ENCODE peak calls at places on chromosome 17, in four cellular contexts. L is cardiac fibroblast, P is left lung, Q is fibroblast of mammary gland. K is an unnamed sample.

GRCh38 chr17:76920364-76921139 is 52.3 kb downstream of the MGAT5B start:
- DNase-seq in L (no peak), P (no peak), Q (no peak), K (no peak)

GRCh38 chr17:44220211-44221071 is 966 bp upstream of the UBTF start:
- DNase-seq in L (peak; percentile 73), P (peak; percentile 53), Q (peak; percentile 41), K (peak; percentile 82)

GRCh38 chr17:63774141-63774981 is at the start of gene DDX42:
- DNase-seq in L (peak; percentile 69), P (peak; percentile 60), Q (peak; percentile 45), K (peak; percentile 97)

GRCh38 chr17:27526603-27527002 is 70.4 kb downstream of the KSR1 start:
- DNase-seq in L (peak; percentile 58), P (peak; percentile 81), Q (peak; percentile 16), K (no peak)

GRCh38 chr17:4980644-4981216 is 6.7 kb downstream of the CAMTA2 start:
- DNase-seq in L (peak; percentile 73), P (no peak), Q (peak; percentile 52), K (no peak)

GRCh38 chr17:77098884-77099545 is 41.8 kb upstream of the SEC14L1 start:
- DNase-seq in L (peak; percentile 88), P (peak; percentile 50), Q (peak; percentile 81), K (no peak)

GRCh38 chr17:64183815-64184397 is 54.0 kb upstream of the ERN1 start:
- DNase-seq in L (no peak), P (no peak), Q (peak; percentile 91), K (no peak)

GRCh38 chr17:36697907-36698526 is 96.6 kb downstream of the MRM1 start:
- DNase-seq in L (peak; percentile 5), P (no peak), Q (no peak), K (no peak)

GRCh38 chr17:43615330-43615729 is 46.4 kb downstream of the MEOX1 start:
- DNase-seq in L (no peak), P (no peak), Q (peak; percentile 69), K (no peak)

GRCh38 chr17:67615011-67615561 is 102.7 kb upstream of the NOL11 start:
- DNase-seq in L (peak; percentile 34), P (no peak), Q (no peak), K (no peak)

GRCh38 chr17:3961564-3962047 is 2.6 kb downstream of the ATP2A3 start:
- DNase-seq in L (no peak), P (peak; percentile 55), Q (no peak), K (no peak)
- H3K4me3 ChIP-seq in L (no peak overlapping the region), P (no peak overlapping the region), Q (no peak overlapping the region), K (no peak overlapping the region)

GRCh38 chr17:31857920-31858646 is 961 bp downstream of the COPRS start:
- DNase-seq in L (no peak), P (no peak), Q (peak; percentile 12), K (no peak)

GRCh38 chr17:31859487-31860008 is 504 bp upstream of the COPRS start:
- DNase-seq in L (no peak), P (no peak), Q (no peak), K (no peak)

GRCh38 chr17:31856750-31857149 is 2.3 kb downstream of the COPRS start:
- DNase-seq in L (no peak), P (no peak), Q (no peak), K (no peak)

GRCh38 chr17:31854672-31855071 is 4.4 kb downstream of the COPRS start:
- DNase-seq in L (peak; percentile 41), P (no peak), Q (peak; percentile 13), K (no peak)

GRCh38 chr17:31858647-31859486 is at the start of gene COPRS:
- DNase-seq in L (peak; percentile 93), P (peak; percentile 92), Q (peak; percentile 78), K (peak; percentile 92)
- H3K4me3 ChIP-seq in L (peak within 1 kb of the TSS; percentile 67), P (peak within 1 kb of the TSS; percentile 64), Q (peak within 1 kb of the TSS; percentile 72), K (peak within 1 kb of the TSS; percentile 88)

DNA sequence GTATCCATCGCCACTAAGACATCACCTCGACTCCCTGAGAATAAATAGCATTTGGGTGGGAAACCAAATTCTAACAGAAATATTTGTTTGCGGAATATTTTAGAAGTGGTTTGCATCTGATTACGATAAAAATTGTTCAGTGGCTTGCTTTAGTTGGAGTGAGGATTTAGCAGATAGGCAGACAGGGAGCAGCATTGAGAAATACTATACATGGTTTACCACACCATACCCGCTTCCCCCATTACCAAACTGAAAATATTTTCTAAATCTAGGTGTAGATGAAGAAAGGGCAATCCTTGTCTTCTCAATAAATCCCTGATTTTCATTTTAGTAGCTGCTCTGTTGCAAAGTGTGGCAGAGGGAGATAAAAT is 895 bp upstream of the BAHCC1 start:
- DNase-seq in L (no peak), P (no peak), Q (no peak), K (no peak)
- H3K4me3 ChIP-seq in L (no peak overlapping the region), P (peak overlapping the region; percentile 72), Q (peak overlapping the region; percentile 30), K (peak overlapping the region; percentile 17)

GRCh38 chr17:74433421-74434121 is 1.7 kb downstream of the GPRC5C start:
- DNase-seq in L (peak; percentile 49), P (no peak), Q (peak; percentile 40), K (no peak)
- H3K4me3 ChIP-seq in L (no peak overlapping the region), P (peak overlapping the region; percentile 49), Q (no peak overlapping the region), K (peak overlapping the region; percentile 54)

DNA sequence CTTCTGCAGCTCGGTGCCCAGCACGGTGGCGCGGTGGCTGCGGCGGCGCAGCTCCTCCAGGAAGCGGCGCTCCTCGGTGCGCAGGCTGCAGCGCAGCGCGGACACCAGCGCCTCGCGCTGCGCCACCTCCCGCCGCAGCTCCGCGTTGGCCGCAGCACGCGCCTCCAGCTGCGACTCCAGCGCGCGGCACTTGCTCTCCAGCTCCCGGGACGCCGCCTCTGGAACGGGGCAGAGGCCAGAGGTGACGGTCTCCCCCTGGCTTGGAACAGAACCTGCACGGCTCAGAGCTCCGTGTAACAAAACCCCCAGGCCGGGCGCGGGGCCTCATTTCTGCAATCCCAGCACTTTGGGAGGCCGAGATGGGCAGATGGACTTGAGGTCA is 13.2 kb upstream of the CLUH start:
- DNase-seq in L (peak; percentile 29), P (no peak), Q (peak; percentile 37), K (no peak)
- H3K4me3 ChIP-seq in L (no peak overlapping the region), P (no peak overlapping the region), Q (no peak overlapping the region), K (no peak overlapping the region)

DNA sequence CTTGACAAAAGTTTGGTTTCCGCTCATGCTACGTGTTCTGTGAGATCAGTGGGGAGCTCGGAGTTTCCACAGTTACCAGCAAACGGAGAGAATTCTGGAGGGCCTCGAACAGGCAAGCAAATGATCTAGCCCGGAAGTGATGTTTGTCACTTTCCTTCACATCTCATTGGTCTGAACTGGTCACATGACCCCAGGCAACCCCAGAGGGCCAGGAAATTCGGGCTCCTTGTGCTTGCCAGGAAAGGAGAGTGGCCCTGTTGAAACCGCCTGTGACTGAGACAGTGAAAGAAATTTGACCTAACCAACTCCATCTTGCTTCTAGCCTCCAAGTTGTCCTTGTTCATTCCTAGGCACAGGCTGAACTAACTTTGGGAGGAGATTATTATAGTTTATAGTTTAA is 23.0 kb downstream of the SPPL2C start:
- DNase-seq in L (no peak), P (no peak), Q (no peak), K (no peak)
- H3K4me3 ChIP-seq in L (no peak overlapping the region), P (no peak overlapping the region), Q (no peak overlapping the region), K (no peak overlapping the region)

GRCh38 chr17:48726916-48727286 is 1.6 kb downstream of the HOXB13 start:
- DNase-seq in L (no peak), P (no peak), Q (no peak), K (no peak)

GRCh38 chr17:48729335-48730239 is 1.0 kb upstream of the HOXB13 start:
- DNase-seq in L (no peak), P (no peak), Q (no peak), K (no peak)

GRCh38 chr17:48730240-48730550 is 1.6 kb upstream of the HOXB13 start:
- DNase-seq in L (no peak), P (no peak), Q (no peak), K (no peak)

GRCh38 chr17:48727415-48728175 is 955 bp downstream of the HOXB13 start:
- DNase-seq in L (no peak), P (no peak), Q (no peak), K (no peak)

GRCh38 chr17:48728232-48729231 is at the start of gene HOXB13:
- DNase-seq in L (peak; percentile 29), P (no peak), Q (peak; percentile 49), K (no peak)
- H3K4me3 ChIP-seq in L (no peak within 1 kb of the TSS), P (no peak within 1 kb of the TSS), Q (peak within 1 kb of the TSS; percentile 7), K (no peak within 1 kb of the TSS)

DNA sequence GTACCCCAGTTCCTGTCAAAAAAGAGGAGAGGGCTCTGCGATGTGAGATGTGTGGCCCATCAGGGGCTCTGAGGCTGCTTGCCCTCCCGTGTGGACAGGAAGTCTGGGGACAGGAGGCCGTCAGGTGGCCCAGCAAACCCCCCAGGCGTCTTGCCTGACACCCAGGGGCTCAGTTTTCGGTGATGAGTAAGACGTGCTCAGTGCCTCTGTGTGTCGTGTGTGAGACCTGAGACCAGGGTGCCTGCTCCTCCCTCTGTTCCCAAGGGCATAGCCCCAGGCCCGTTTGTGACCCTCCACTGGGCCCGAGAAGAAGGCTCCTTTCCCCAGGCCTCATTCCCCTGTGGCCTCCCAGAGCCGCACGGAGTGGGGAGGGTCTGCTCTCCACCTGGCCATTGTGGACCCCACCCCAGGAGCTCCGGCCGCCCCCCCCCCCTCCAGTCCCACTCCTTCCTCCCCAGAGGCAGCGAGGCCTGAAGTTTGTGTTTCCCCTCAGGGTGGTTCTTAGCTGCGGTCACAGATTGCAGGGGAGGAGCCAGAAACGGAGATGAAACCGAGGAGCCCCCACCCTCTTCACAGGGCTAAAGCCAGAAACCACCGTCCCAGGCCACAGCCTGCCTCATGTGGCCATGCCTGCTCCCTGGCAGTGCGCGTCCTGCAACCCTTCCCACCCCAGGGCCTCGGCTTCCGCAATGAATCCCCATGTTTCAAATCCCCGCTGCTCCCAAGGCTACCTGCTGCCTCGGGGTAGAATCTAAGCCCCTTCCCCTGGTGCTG is 4.9 kb upstream of the ACTG1 start:
- DNase-seq in L (no peak), P (no peak), Q (no peak), K (peak; percentile 79)
- H3K4me3 ChIP-seq in L (peak overlapping the region; percentile 81), P (peak overlapping the region; percentile 91), Q (no peak overlapping the region), K (peak overlapping the region; percentile 3)